ENCODE peak calls at places on chromosome 2, in nine cellular contexts. One of them, this sample, is unnamed.

GRCh38 chr2:127594116-127594591 is 51.8 kb upstream of the GPR17 start:
- DNase-seq in fibroblast of pulmonary artery: no peak
- DNase-seq in AG04450: no peak
- DNase-seq in AG04449: no peak
- DNase-seq in RWPE1: no peak
- DNase-seq in B cell: no peak
- DNase-seq in astrocyte of the spinal cord: no peak
- DNase-seq in endothelial cell: no peak
- DNase-seq in OCI-LY7: no peak
- DNase-seq in this sample: no peak

GRCh38 chr2:204373942-204374341 is 171.3 kb upstream of the PARD3B start:
- DNase-seq in RWPE1: no peak
- DNase-seq in AG04449: no peak
- DNase-seq in endothelial cell: no peak
- DNase-seq in AG04450: no peak
- DNase-seq in OCI-LY7: no peak
- DNase-seq in B cell: no peak
- DNase-seq in fibroblast of pulmonary artery: no peak
- DNase-seq in astrocyte of the spinal cord: no peak
- DNase-seq in this sample: no peak

GRCh38 chr2:203830294-203831055 is 37.1 kb upstream of the CTLA4 start:
- DNase-seq in astrocyte of the spinal cord: no peak
- DNase-seq in AG04449: no peak
- DNase-seq in B cell: no peak
- DNase-seq in endothelial cell: no peak
- DNase-seq in RWPE1: no peak
- DNase-seq in fibroblast of pulmonary artery: no peak
- DNase-seq in OCI-LY7: no peak
- DNase-seq in AG04450: no peak
- DNase-seq in this sample: no peak

GRCh38 chr2:214604861-214605260 is 194.0 kb downstream of the VWC2L start:
- DNase-seq in AG04449: peak
- DNase-seq in OCI-LY7: no peak
- DNase-seq in RWPE1: no peak
- DNase-seq in B cell: no peak
- DNase-seq in astrocyte of the spinal cord: peak
- DNase-seq in endothelial cell: no peak
- DNase-seq in AG04450: peak
- DNase-seq in fibroblast of pulmonary artery: peak
- DNase-seq in this sample: no peak

GRCh38 chr2:186675380-186675779 is 18.5 kb upstream of the FAM171B start:
- DNase-seq in astrocyte of the spinal cord: no peak
- DNase-seq in OCI-LY7: no peak
- DNase-seq in AG04450: no peak
- DNase-seq in RWPE1: no peak
- DNase-seq in fibroblast of pulmonary artery: peak
- DNase-seq in AG04449: no peak
- DNase-seq in B cell: no peak
- DNase-seq in endothelial cell: no peak
- DNase-seq in this sample: no peak

GRCh38 chr2:164542584-164543021 is 78.7 kb downstream of the GRB14 start:
- DNase-seq in fibroblast of pulmonary artery: peak
- DNase-seq in AG04450: no peak
- DNase-seq in B cell: no peak
- DNase-seq in OCI-LY7: no peak
- DNase-seq in endothelial cell: no peak
- DNase-seq in RWPE1: no peak
- DNase-seq in astrocyte of the spinal cord: peak
- DNase-seq in AG04449: peak
- DNase-seq in this sample: no peak

GRCh38 chr2:58571181-58571852 is 330.2 kb upstream of the FANCL start:
- DNase-seq in fibroblast of pulmonary artery: peak
- DNase-seq in AG04449: peak
- DNase-seq in OCI-LY7: peak
- DNase-seq in B cell: peak
- DNase-seq in AG04450: peak
- DNase-seq in RWPE1: peak
- DNase-seq in endothelial cell: peak
- DNase-seq in astrocyte of the spinal cord: peak
- DNase-seq in this sample: peak

GRCh38 chr2:239660390-239661228 is 259.8 kb upstream of the HDAC4 start:
- DNase-seq in endothelial cell: no peak
- DNase-seq in astrocyte of the spinal cord: no peak
- DNase-seq in AG04449: no peak
- DNase-seq in AG04450: no peak
- DNase-seq in OCI-LY7: no peak
- DNase-seq in fibroblast of pulmonary artery: no peak
- DNase-seq in RWPE1: peak
- DNase-seq in B cell: no peak
- DNase-seq in this sample: no peak

GRCh38 chr2:84217446-84217845 is 241.6 kb downstream of the SUCLG1 start:
- DNase-seq in RWPE1: no peak
- DNase-seq in B cell: no peak
- DNase-seq in AG04449: no peak
- DNase-seq in AG04450: no peak
- DNase-seq in OCI-LY7: no peak
- DNase-seq in fibroblast of pulmonary artery: no peak
- DNase-seq in astrocyte of the spinal cord: no peak
- DNase-seq in endothelial cell: no peak
- DNase-seq in this sample: no peak

GRCh38 chr2:67666386-67667053 is 269.4 kb downstream of the ETAA1 start:
- DNase-seq in astrocyte of the spinal cord: no peak
- DNase-seq in endothelial cell: no peak
- DNase-seq in RWPE1: no peak
- DNase-seq in B cell: no peak
- DNase-seq in AG04450: no peak
- DNase-seq in fibroblast of pulmonary artery: no peak
- DNase-seq in AG04449: no peak
- DNase-seq in OCI-LY7: no peak
- DNase-seq in this sample: no peak

GRCh38 chr2:162840598-162841246 is 2.2 kb upstream of the KCNH7 start:
- DNase-seq in astrocyte of the spinal cord: peak
- DNase-seq in AG04450: no peak
- DNase-seq in fibroblast of pulmonary artery: peak
- DNase-seq in endothelial cell: peak
- DNase-seq in OCI-LY7: peak
- DNase-seq in RWPE1: peak
- DNase-seq in AG04449: no peak
- DNase-seq in B cell: no peak
- DNase-seq in this sample: peak

GRCh38 chr2:149629003-149629402 is 41.4 kb upstream of the MMADHC start:
- DNase-seq in astrocyte of the spinal cord: no peak
- DNase-seq in endothelial cell: no peak
- DNase-seq in B cell: no peak
- DNase-seq in RWPE1: no peak
- DNase-seq in OCI-LY7: no peak
- DNase-seq in AG04449: no peak
- DNase-seq in fibroblast of pulmonary artery: no peak
- DNase-seq in AG04450: no peak
- DNase-seq in this sample: no peak

GRCh38 chr2:143205106-143205764 is 76.0 kb downstream of the ARHGAP15 start:
- DNase-seq in astrocyte of the spinal cord: peak
- DNase-seq in AG04449: no peak
- DNase-seq in AG04450: no peak
- DNase-seq in OCI-LY7: peak
- DNase-seq in B cell: no peak
- DNase-seq in RWPE1: peak
- DNase-seq in endothelial cell: no peak
- DNase-seq in fibroblast of pulmonary artery: peak
- DNase-seq in this sample: peak
- TF ChIP-seq CTCF in astrocyte of the spinal cord: peak
- TF ChIP-seq CTCF in AG04449: peak
- TF ChIP-seq CTCF in AG04450: peak
- TF ChIP-seq CTCF in OCI-LY7: peak
- TF ChIP-seq CTCF in B cell: peak
- TF ChIP-seq CTCF in RWPE1: no peak
- TF ChIP-seq CTCF in endothelial cell: no peak
- TF ChIP-seq CTCF in fibroblast of pulmonary artery: peak
- TF ChIP-seq CTCF in this sample: peak

DNA sequence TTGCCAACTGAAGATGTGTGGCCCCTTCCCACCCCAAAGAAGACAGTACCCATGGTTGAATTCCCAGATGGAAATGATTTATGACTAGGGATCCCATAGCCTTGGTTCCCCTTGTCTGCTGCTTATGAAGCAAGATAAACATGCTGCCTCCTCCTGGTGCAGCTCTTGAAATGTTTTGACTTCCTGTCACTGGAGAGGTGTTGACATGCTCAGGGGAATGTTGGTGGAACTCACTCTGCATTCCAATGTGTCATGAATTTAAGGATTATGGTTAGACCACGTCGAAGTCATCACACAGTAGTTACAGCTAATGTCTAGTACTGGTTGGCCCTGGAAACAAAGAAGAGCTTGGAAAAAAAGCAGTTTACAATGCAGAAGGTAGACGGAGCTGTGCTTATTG is 69.0 kb upstream of the FAM110C start:
- DNase-seq in endothelial cell: no peak
- DNase-seq in AG04449: no peak
- DNase-seq in B cell: no peak
- DNase-seq in astrocyte of the spinal cord: no peak
- DNase-seq in RWPE1: no peak
- DNase-seq in AG04450: no peak
- DNase-seq in fibroblast of pulmonary artery: no peak
- DNase-seq in OCI-LY7: no peak
- DNase-seq in this sample: no peak
- TF ChIP-seq CTCF in endothelial cell: no peak
- TF ChIP-seq CTCF in AG04449: no peak
- TF ChIP-seq CTCF in B cell: no peak
- TF ChIP-seq CTCF in astrocyte of the spinal cord: no peak
- TF ChIP-seq CTCF in RWPE1: no peak
- TF ChIP-seq CTCF in AG04450: no peak
- TF ChIP-seq CTCF in fibroblast of pulmonary artery: no peak
- TF ChIP-seq CTCF in OCI-LY7: no peak
- TF ChIP-seq CTCF in this sample: no peak

GRCh38 chr2:33770023-33770422 is 170.9 kb upstream of the FAM98A start:
- DNase-seq in OCI-LY7: no peak
- DNase-seq in fibroblast of pulmonary artery: no peak
- DNase-seq in B cell: no peak
- DNase-seq in astrocyte of the spinal cord: no peak
- DNase-seq in AG04450: no peak
- DNase-seq in endothelial cell: no peak
- DNase-seq in RWPE1: no peak
- DNase-seq in AG04449: no peak
- DNase-seq in this sample: no peak

GRCh38 chr2:33763671-33764310 is 164.7 kb upstream of the FAM98A start:
- DNase-seq in endothelial cell: no peak
- DNase-seq in OCI-LY7: no peak
- DNase-seq in B cell: no peak
- DNase-seq in fibroblast of pulmonary artery: no peak
- DNase-seq in RWPE1: no peak
- DNase-seq in AG04449: no peak
- DNase-seq in AG04450: no peak
- DNase-seq in astrocyte of the spinal cord: no peak
- DNase-seq in this sample: no peak

GRCh38 chr2:33762636-33763035 is 163.5 kb upstream of the FAM98A start:
- DNase-seq in astrocyte of the spinal cord: no peak
- DNase-seq in B cell: no peak
- DNase-seq in AG04449: no peak
- DNase-seq in fibroblast of pulmonary artery: no peak
- DNase-seq in endothelial cell: no peak
- DNase-seq in RWPE1: no peak
- DNase-seq in AG04450: no peak
- DNase-seq in OCI-LY7: no peak
- DNase-seq in this sample: no peak

GRCh38 chr2:33766175-33766574 is 167.1 kb upstream of the FAM98A start:
- DNase-seq in AG04450: no peak
- DNase-seq in RWPE1: no peak
- DNase-seq in astrocyte of the spinal cord: no peak
- DNase-seq in endothelial cell: no peak
- DNase-seq in OCI-LY7: no peak
- DNase-seq in AG04449: no peak
- DNase-seq in fibroblast of pulmonary artery: no peak
- DNase-seq in B cell: no peak
- DNase-seq in this sample: no peak

DNA sequence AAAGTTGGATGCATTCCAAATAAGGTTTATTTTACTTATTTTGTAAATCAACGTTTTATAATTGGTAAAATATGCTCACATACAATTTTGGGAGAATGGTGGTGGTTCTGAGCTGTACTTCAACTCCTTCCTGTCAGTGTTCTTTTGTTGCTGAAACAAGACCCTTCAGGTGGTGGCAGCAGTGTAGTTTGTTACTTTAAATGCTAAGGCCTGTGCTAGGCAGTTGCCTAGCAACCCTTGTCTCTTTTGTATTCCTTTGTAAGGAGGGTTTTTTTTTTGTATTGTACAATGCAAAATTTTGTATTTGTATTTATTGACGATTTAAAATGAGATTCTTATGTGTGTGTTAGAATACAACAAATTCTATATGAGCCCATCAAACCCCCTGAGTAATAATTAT is 166.0 kb upstream of the FAM98A start:
- DNase-seq in fibroblast of pulmonary artery: no peak
- DNase-seq in OCI-LY7: peak
- DNase-seq in endothelial cell: peak
- DNase-seq in AG04449: no peak
- DNase-seq in B cell: no peak
- DNase-seq in AG04450: no peak
- DNase-seq in RWPE1: no peak
- DNase-seq in astrocyte of the spinal cord: no peak
- DNase-seq in this sample: no peak
- TF ChIP-seq CTCF in fibroblast of pulmonary artery: no peak
- TF ChIP-seq CTCF in OCI-LY7: peak
- TF ChIP-seq CTCF in endothelial cell: no peak
- TF ChIP-seq CTCF in AG04449: no peak
- TF ChIP-seq CTCF in B cell: no peak
- TF ChIP-seq CTCF in AG04450: no peak
- TF ChIP-seq CTCF in RWPE1: no peak
- TF ChIP-seq CTCF in astrocyte of the spinal cord: no peak
- TF ChIP-seq CTCF in this sample: no peak

DNA sequence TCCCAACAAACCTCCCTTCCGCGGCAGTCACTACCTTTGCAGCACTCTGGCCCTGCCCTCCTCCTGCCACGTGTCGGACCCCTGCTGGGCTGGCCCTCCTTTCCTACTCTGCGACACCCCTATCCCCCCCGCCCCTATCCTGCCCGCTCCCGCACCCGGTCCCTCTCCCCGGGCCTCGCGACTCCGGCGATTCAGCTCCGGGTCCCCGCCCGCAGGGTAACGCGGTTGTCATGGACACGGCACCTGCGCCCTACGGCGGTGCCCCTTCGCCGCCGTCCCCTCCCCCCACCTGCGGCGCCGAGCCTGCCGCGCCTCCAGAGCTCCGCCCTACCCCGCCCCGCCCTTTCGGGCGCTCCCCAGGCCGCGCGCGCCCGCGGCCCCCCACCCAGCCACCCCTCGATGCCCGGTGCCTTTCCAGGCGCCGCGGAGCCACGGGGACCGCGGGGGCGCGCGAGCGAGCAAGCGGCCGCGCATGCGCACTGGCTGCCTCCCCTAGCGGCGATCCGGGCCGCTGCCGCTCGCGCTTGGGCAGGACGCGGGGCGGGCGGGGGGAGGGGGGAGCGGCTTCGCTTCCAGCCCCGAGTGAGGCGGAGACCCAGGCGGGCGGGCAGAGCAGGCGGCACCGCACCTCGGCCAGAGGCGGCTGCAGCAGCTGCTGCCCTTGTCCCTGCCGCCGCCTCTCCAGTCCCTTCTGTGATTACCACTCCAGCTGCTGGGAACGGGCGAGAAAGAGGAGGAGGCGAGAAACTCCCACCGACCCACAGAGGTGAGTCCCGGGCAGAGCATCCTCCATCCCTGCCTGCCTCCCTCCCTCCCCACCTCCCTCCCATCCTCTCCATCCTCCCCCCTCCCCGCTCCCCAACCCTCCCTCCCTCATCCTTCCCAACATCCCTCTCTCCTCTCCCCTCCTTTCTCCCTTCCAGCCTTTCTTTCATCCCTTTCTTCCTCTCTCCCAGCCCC is at the start of gene CTNNA2:
- DNase-seq in fibroblast of pulmonary artery: peak
- DNase-seq in AG04450: no peak
- DNase-seq in astrocyte of the spinal cord: peak
- DNase-seq in B cell: peak
- DNase-seq in RWPE1: peak
- DNase-seq in endothelial cell: peak
- DNase-seq in AG04449: no peak
- DNase-seq in OCI-LY7: no peak
- DNase-seq in this sample: peak
- TF ChIP-seq CTCF in fibroblast of pulmonary artery: no peak
- TF ChIP-seq CTCF in AG04450: no peak
- TF ChIP-seq CTCF in astrocyte of the spinal cord: peak
- TF ChIP-seq CTCF in B cell: no peak
- TF ChIP-seq CTCF in RWPE1: peak
- TF ChIP-seq CTCF in endothelial cell: peak
- TF ChIP-seq CTCF in AG04449: no peak
- TF ChIP-seq CTCF in OCI-LY7: no peak
- TF ChIP-seq CTCF in this sample: no peak

This sample was measured in GM20000.